ENCODE peak calls at places on chromosomes 3 and 15, in four cellular contexts. Q is GM12878, C is K562, B is HepG2. Y is an unnamed sample.

GRCh38 chr15:79881668-79882067 is 15.1 kb downstream of the MTHFS start:
- DNase-seq in Q (no peak), C (no peak), B (no peak), Y (no peak)

GRCh38 chr3:190552969-190553759 is 39.3 kb downstream of the IL1RAP start:
- DNase-seq in Q (no peak), C (no peak), B (no peak), Y (peak; percentile 90)

GRCh38 chr3:66353530-66353929 is 132.7 kb downstream of the SLC25A26 start:
- DNase-seq in Q (no peak), C (no peak), B (no peak), Y (no peak)

GRCh38 chr15:80780416-80781221 is 1.4 kb downstream of the CEMIP start:
- DNase-seq in Q (no peak), C (peak; percentile 48), B (peak; percentile 47), Y (peak; percentile 89)

GRCh38 chr3:184373422-184373821 is 4.6 kb downstream of the THPO start:
- DNase-seq in Q (no peak), C (no peak), B (no peak), Y (no peak)

GRCh38 chr15:82139823-82140268 is 94.0 kb upstream of the MEX3B start:
- DNase-seq in Q (no peak), C (peak; percentile 39), B (peak; percentile 36), Y (peak; percentile 85)

GRCh38 chr3:48664929-48665328 is 2.2 kb upstream of the CELSR3 start:
- DNase-seq in Q (no peak), C (no peak), B (no peak), Y (peak; percentile 37)

GRCh38 chr15:88605507-88606436 is 15.4 kb upstream of the AEN start:
- DNase-seq in Q (no peak), C (peak; percentile 79), B (no peak), Y (peak; percentile 90)

GRCh38 chr15:45635191-45635638 is 386 bp downstream of the SQOR start:
- DNase-seq in Q (no peak), C (no peak), B (peak; percentile 41), Y (peak; percentile 74)

GRCh38 chr3:62500556-62501294 is 127.4 kb upstream of the FEZF2 start:
- DNase-seq in Q (no peak), C (no peak), B (no peak), Y (peak; percentile 69)

GRCh38 chr3:60887574-60887973 is 363.7 kb downstream of the FHIT start:
- DNase-seq in Q (no peak), C (no peak), B (no peak), Y (no peak)

GRCh38 chr3:97692831-97693230 is 71.7 kb upstream of the ARL6 start:
- DNase-seq in Q (no peak), C (no peak), B (no peak), Y (no peak)

GRCh38 chr3:96070682-96071081 is 743.7 kb upstream of the EPHA6 start:
- DNase-seq in Q (no peak), C (no peak), B (no peak), Y (no peak)

GRCh38 chr15:90388462-90389182 is 580 bp downstream of the IQGAP1 start:
- DNase-seq in Q (no peak), C (peak; percentile 80), B (peak; percentile 17), Y (peak; percentile 60)

GRCh38 chr3:137205394-137206060 is 247.7 kb downstream of the IL20RB start:
- DNase-seq in Q (no peak), C (no peak), B (peak; percentile 21), Y (no peak)

GRCh38 chr3:119810018-119810435 is 28.1 kb downstream of the NR1I2 start:
- DNase-seq in Q (peak; percentile 35), C (no peak), B (no peak), Y (peak; percentile 64)

GRCh38 chr3:122794779-122795673 is at the start of gene SLC49A4:
- DNase-seq in Q (peak; percentile 27), C (peak; percentile 90), B (peak; percentile 65), Y (peak; percentile 89)

GRCh38 chr3:52280046-52280445 is 1.6 kb upstream of the WDR82 start:
- DNase-seq in Q (no peak), C (no peak), B (no peak), Y (no peak)

GRCh38 chr3:10702961-10703740 is 112.9 kb upstream of the SLC6A11 start:
- DNase-seq in Q (no peak), C (peak; percentile 93), B (no peak), Y (peak; percentile 95)

GRCh38 chr3:195458188-195458800 is 15.5 kb upstream of the ACAP2 start:
- DNase-seq in Q (no peak), C (no peak), B (no peak), Y (no peak)

GRCh38 chr15:60933914-60934885 is 294.9 kb downstream of the RORA start:
- DNase-seq in Q (no peak), C (no peak), B (no peak), Y (no peak)

GRCh38 chr15:86079491-86080266 is at the start of gene AGBL1:
- DNase-seq in Q (no peak), C (no peak), B (no peak), Y (peak; percentile 53)

GRCh38 chr15:55909036-55909811 is 84.2 kb downstream of the NEDD4 start:
- DNase-seq in Q (no peak), C (no peak), B (no peak), Y (no peak)

GRCh38 chr15:37618368-37618767 is 316.1 kb upstream of the TMCO5A start:
- DNase-seq in Q (no peak), C (no peak), B (no peak), Y (no peak)

GRCh38 chr15:75694241-75695182 is 18.1 kb downstream of the CSPG4 start:
- DNase-seq in Q (no peak), C (peak; percentile 91), B (peak; percentile 35), Y (peak; percentile 69)

GRCh38 chr3:17579289-17580031 is 163.0 kb downstream of the TBC1D5 start:
- DNase-seq in Q (peak; percentile 60), C (no peak), B (no peak), Y (no peak)

GRCh38 chr15:25251700-25252390 is 187.0 kb downstream of the UBE3A start:
- DNase-seq in Q (no peak), C (no peak), B (no peak), Y (no peak)

GRCh38 chr3:138890555-138891187 is 55.9 kb upstream of the PIK3CB start:
- DNase-seq in Q (peak; percentile 57), C (no peak), B (no peak), Y (no peak)

GRCh38 chr3:53643757-53644156 is 149.3 kb downstream of the CACNA1D start:
- DNase-seq in Q (no peak), C (no peak), B (no peak), Y (peak; percentile 60)

GRCh38 chr3:128804017-128804816 is 75.2 kb upstream of the ACAD9 start:
- DNase-seq in Q (peak; percentile 83), C (peak; percentile 36), B (no peak), Y (peak; percentile 63)

GRCh38 chr3:162170581-162170980 is 674.0 kb downstream of the OTOL1 start:
- DNase-seq in Q (no peak), C (no peak), B (no peak), Y (no peak)

GRCh38 chr3:43580181-43580580 is 41.6 kb downstream of the ANO10 start:
- DNase-seq in Q (no peak), C (no peak), B (no peak), Y (no peak)

GRCh38 chr3:42749025-42749752 is 23.9 kb downstream of the CCDC13 start:
- DNase-seq in Q (no peak), C (peak; percentile 36), B (no peak), Y (no peak)

GRCh38 chr15:85997618-85998017 is 82.1 kb upstream of the AGBL1 start:
- DNase-seq in Q (no peak), C (no peak), B (no peak), Y (no peak)

GRCh38 chr3:195542261-195542660 is 864 bp downstream of the PPP1R2 start:
- DNase-seq in Q (no peak), C (no peak), B (no peak), Y (no peak)

GRCh38 chr3:74267126-74267525 is 347.3 kb downstream of the CNTN3 start:
- DNase-seq in Q (no peak), C (no peak), B (no peak), Y (no peak)

GRCh38 chr3:188067932-188068331 is 86.0 kb upstream of the LPP start:
- DNase-seq in Q (no peak), C (no peak), B (no peak), Y (no peak)

GRCh38 chr3:59510576-59510975 is 460.8 kb upstream of the CFAP20DC start:
- DNase-seq in Q (no peak), C (no peak), B (no peak), Y (no peak)
- TF ChIP-seq JUNB in Q (no peak), C (no peak), B (no peak), Y (no peak)

GRCh38 chr3:181707980-181708379 is 3.7 kb upstream of the SOX2 start:
- DNase-seq in Q (no peak), C (no peak), B (no peak), Y (peak; percentile 82)
- H3K27me3 ChIP-seq in Q (peaks cover 5% of the 10 kb centered on the region), C (peaks cover 28% of the 10 kb centered on the region), B (peaks cover 5% of the 10 kb centered on the region), Y (peaks cover 28% of the 10 kb centered on the region)

GRCh38 chr3:104291437-104291851 is 1075.3 kb upstream of the ALCAM start:
- DNase-seq in Q (no peak), C (no peak), B (no peak), Y (no peak)
- H3K4me3 ChIP-seq in Q (peak overlapping the region; percentile 12), C (no peak overlapping the region), B (no peak overlapping the region), Y (no peak overlapping the region)

DNA sequence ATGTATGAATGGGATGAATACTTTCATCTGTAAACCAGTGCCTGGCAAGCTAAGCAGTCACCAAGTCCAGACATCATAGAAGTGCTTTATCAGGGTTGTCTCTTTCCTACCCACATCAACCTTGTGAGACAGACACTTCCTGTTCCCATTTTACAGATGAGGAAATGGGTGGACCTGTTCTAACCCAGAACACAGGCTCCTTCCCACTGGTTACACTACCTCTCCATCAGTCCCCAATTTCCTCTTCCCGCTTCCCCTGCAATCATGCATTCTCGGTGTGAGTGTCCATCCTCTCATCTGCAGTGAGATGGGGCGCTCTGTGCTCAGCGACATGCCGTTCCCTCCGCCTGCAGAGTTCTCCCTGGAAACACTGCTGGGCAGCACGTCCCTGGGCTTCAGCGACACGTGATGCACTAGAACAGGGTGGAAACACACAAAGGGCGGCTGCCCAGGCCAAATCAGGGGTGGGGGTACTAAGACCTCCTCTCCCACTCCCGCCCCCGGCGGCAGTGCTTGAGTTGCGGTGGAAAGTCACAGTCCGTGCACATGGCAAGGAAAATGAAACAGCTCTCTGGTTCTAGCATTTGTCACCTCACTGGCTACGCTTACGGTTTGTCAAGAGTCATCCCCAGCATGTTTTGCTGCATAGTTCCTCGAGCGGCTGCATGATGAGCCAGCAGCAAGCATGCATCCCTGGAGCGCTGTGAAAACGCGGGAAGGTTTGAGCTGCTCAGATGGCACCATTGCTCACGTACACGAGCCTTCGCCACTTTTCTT is 201.1 kb downstream of the ADAMTS17 start:
- DNase-seq in Q (no peak), C (no peak), B (no peak), Y (no peak)
- TF ChIP-seq JUNB in Q (no peak), C (no peak), B (no peak), Y (no peak)